ENCODE peak calls at places on chromosome 2, in six cellular contexts. Y is cardiac fibroblast; W is NB4; J is CD8-positive, alpha-beta T cell; N is upper lobe of right lung; B is fibroblast of lung. K is an unnamed sample.

GRCh38 chr2:183348492-183348891 is 224.2 kb downstream of the NUP35 start:
- DNase-seq in B (no peak), W (no peak), Y (no peak), J (no peak), N (no peak), K (no peak)

GRCh38 chr2:56232912-56233311 is 49.1 kb downstream of the CCDC85A start:
- DNase-seq in B (no peak), J (no peak), N (no peak), W (no peak), Y (no peak), K (no peak)

GRCh38 chr2:66030553-66030952 is 404.4 kb upstream of the MEIS1 start:
- DNase-seq in B (no peak), N (no peak), W (no peak), Y (no peak), J (no peak), K (no peak)

GRCh38 chr2:625415-626135 is 51.6 kb downstream of the TMEM18 start:
- DNase-seq in B (no peak), W (no peak), Y (no peak), N (no peak), J (no peak), K (no peak)

GRCh38 chr2:207683879-207684627 is 27.4 kb upstream of the CCNYL1 start:
- DNase-seq in J (no peak), N (no peak), W (peak), Y (peak), B (peak), K (peak)

GRCh38 chr2:156896294-156896693 is 361.2 kb upstream of the GALNT5 start:
- DNase-seq in Y (peak), B (peak), N (no peak), J (no peak), W (peak), K (no peak)

GRCh38 chr2:60354713-60355112 is 198.7 kb downstream of the BCL11A start:
- DNase-seq in J (no peak), Y (no peak), N (no peak), B (no peak), W (no peak), K (no peak)

GRCh38 chr2:218783612-218784169 is 1.7 kb downstream of the CYP27A1 start:
- DNase-seq in Y (no peak), W (no peak), B (no peak), J (no peak), N (peak), K (no peak)

GRCh38 chr2:1588051-1588993 is 156.0 kb downstream of the PXDN start:
- DNase-seq in W (no peak), B (no peak), J (no peak), Y (no peak), N (peak), K (no peak)

GRCh38 chr2:191696001-191696400 is 18.1 kb downstream of the NABP1 start:
- DNase-seq in B (peak), J (no peak), N (no peak), W (no peak), Y (peak), K (peak)

GRCh38 chr2:127140543-127140942 is 33.6 kb upstream of the BIN1 start:
- DNase-seq in B (no peak), Y (no peak), J (no peak), N (no peak), W (no peak), K (no peak)

GRCh38 chr2:152509772-152510491 is 175.0 kb downstream of the FMNL2 start:
- DNase-seq in Y (no peak), N (no peak), J (no peak), B (no peak), W (no peak), K (no peak)

GRCh38 chr2:30195011-30195410 is 36.3 kb upstream of the LBH start:
- DNase-seq in W (no peak), N (no peak), B (no peak), J (no peak), Y (no peak), K (no peak)

GRCh38 chr2:120873958-120874357 is 138.3 kb downstream of the GLI2 start:
- DNase-seq in W (no peak), N (no peak), Y (no peak), B (no peak), J (no peak), K (no peak)

GRCh38 chr2:27150639-27151230 is 1.9 kb downstream of the TCF23 start:
- DNase-seq in Y (no peak), J (no peak), N (no peak), W (no peak), B (no peak), K (no peak)

GRCh38 chr2:179376881-179377280 is 112.2 kb upstream of the SESTD1 start:
- DNase-seq in Y (peak), J (no peak), W (no peak), N (no peak), B (peak), K (peak)

GRCh38 chr2:234451852-234452625 is 44.8 kb downstream of the ARL4C start:
- DNase-seq in N (no peak), W (no peak), Y (peak), J (no peak), B (peak), K (peak)

GRCh38 chr2:150470435-150470834 is 17.0 kb downstream of the RND3 start:
- DNase-seq in J (no peak), Y (peak), B (no peak), W (no peak), N (no peak), K (no peak)

GRCh38 chr2:221518201-221518936 is 53.7 kb downstream of the EPHA4 start:
- DNase-seq in W (no peak), B (peak), Y (no peak), J (peak), N (no peak), K (no peak)

GRCh38 chr2:121147766-121148165 is 137.2 kb downstream of the TFCP2L1 start:
- DNase-seq in B (peak), J (no peak), Y (no peak), W (no peak), N (no peak), K (no peak)

GRCh38 chr2:25380586-25381360 is 39.0 kb upstream of the DNMT3A start:
- DNase-seq in B (no peak), W (no peak), Y (no peak), N (peak), J (no peak), K (no peak)

GRCh38 chr2:233761040-233761769 is 1.1 kb downstream of the UGT1A1 start:
- DNase-seq in Y (no peak), N (no peak), J (no peak), B (peak), W (no peak), K (no peak)

GRCh38 chr2:54859997-54860701 is 136.7 kb downstream of the EML6 start:
- DNase-seq in J (no peak), W (peak), Y (peak), N (no peak), B (peak), K (peak)

GRCh38 chr2:63050186-63050915 is at the start of gene OTX1:
- DNase-seq in N (peak), B (peak), W (peak), J (no peak), Y (peak), K (no peak)

GRCh38 chr2:233686967-233687366 is 5.3 kb downstream of the UGT1A7 start:
- DNase-seq in B (peak), N (no peak), W (peak), J (no peak), Y (no peak), K (no peak)

GRCh38 chr2:101361519-101361918 is 25.8 kb downstream of the CREG2 start:
- DNase-seq in N (no peak), B (no peak), Y (no peak), J (no peak), W (no peak), K (no peak)

GRCh38 chr2:159292157-159292556 is 5.7 kb upstream of the WDSUB1 start:
- DNase-seq in W (peak), Y (no peak), N (no peak), J (no peak), B (no peak), K (no peak)

GRCh38 chr2:207370646-207371045 is 159.1 kb upstream of the CREB1 start:
- DNase-seq in Y (no peak), W (no peak), B (no peak), J (no peak), N (no peak), K (no peak)

GRCh38 chr2:6676245-6676644 is 189.5 kb downstream of the CMPK2 start:
- DNase-seq in Y (no peak), B (peak), W (no peak), J (no peak), N (no peak), K (no peak)

GRCh38 chr2:7788736-7789135 is 871.5 kb downstream of the RNF144A start:
- DNase-seq in B (peak), W (no peak), Y (no peak), N (no peak), J (no peak), K (no peak)

GRCh38 chr2:223865124-223865523 is 27.7 kb upstream of the AP1S3 start:
- DNase-seq in W (no peak), B (no peak), Y (no peak), J (no peak), N (no peak), K (no peak)

GRCh38 chr2:139411236-139411635 is 631.0 kb upstream of the NXPH2 start:
- DNase-seq in J (no peak), Y (no peak), B (no peak), W (peak), N (no peak), K (no peak)

GRCh38 chr2:177262137-177262536 is 2.4 kb downstream of the NFE2L2 start:
- DNase-seq in N (no peak), Y (no peak), W (no peak), J (no peak), B (no peak), K (no peak)
- H3K4me3 ChIP-seq in N (peak), Y (peak), W (peak), J (peak), B (peak), K (peak)

GRCh38 chr2:105782123-105782522 is 37.4 kb downstream of the NCK2 start:
- DNase-seq in Y (no peak), N (no peak), W (peak), B (no peak), J (peak), K (no peak)
- TF ChIP-seq CTCF in Y (no peak), N (no peak), W (peak), B (no peak), J (peak), K (no peak)

GRCh38 chr2:172099472-172100079 is 3.1 kb downstream of the DLX2 start:
- DNase-seq in J (no peak), Y (no peak), N (no peak), B (no peak), W (no peak), K (no peak)

GRCh38 chr2:172101707-172102158 is 967 bp downstream of the DLX2 start:
- DNase-seq in Y (no peak), B (no peak), W (peak), J (no peak), N (no peak), K (no peak)

GRCh38 chr2:172101008-172101706 is 1.5 kb downstream of the DLX2 start:
- DNase-seq in N (no peak), W (peak), Y (no peak), B (no peak), J (no peak), K (no peak)

GRCh38 chr2:172098650-172099471 is 3.8 kb downstream of the DLX2 start:
- DNase-seq in W (peak), J (no peak), N (no peak), B (peak), Y (peak), K (no peak)

GRCh38 chr2:172100080-172101007 is 2.4 kb downstream of the DLX2 start:
- DNase-seq in W (peak), N (no peak), Y (no peak), B (no peak), J (no peak), K (no peak)
- H3K4me3 ChIP-seq in W (peak), N (no peak), Y (no peak), B (no peak), J (no peak), K (peak)

GRCh38 chr2:15666776-15667578 is 75.3 kb downstream of the DDX1 start:
- DNase-seq in W (no peak), N (no peak), Y (no peak), B (no peak), J (no peak), K (no peak)

GRCh38 chr2:15664273-15665066 is 72.8 kb downstream of the DDX1 start:
- DNase-seq in J (no peak), B (no peak), N (no peak), W (no peak), Y (no peak), K (no peak)

GRCh38 chr2:15665943-15666460 is 74.3 kb downstream of the DDX1 start:
- DNase-seq in Y (no peak), N (no peak), B (no peak), W (no peak), J (no peak), K (no peak)

GRCh38 chr2:15663802-15664201 is 72.1 kb downstream of the DDX1 start:
- DNase-seq in N (no peak), W (no peak), B (no peak), Y (no peak), J (no peak), K (no peak)

DNA sequence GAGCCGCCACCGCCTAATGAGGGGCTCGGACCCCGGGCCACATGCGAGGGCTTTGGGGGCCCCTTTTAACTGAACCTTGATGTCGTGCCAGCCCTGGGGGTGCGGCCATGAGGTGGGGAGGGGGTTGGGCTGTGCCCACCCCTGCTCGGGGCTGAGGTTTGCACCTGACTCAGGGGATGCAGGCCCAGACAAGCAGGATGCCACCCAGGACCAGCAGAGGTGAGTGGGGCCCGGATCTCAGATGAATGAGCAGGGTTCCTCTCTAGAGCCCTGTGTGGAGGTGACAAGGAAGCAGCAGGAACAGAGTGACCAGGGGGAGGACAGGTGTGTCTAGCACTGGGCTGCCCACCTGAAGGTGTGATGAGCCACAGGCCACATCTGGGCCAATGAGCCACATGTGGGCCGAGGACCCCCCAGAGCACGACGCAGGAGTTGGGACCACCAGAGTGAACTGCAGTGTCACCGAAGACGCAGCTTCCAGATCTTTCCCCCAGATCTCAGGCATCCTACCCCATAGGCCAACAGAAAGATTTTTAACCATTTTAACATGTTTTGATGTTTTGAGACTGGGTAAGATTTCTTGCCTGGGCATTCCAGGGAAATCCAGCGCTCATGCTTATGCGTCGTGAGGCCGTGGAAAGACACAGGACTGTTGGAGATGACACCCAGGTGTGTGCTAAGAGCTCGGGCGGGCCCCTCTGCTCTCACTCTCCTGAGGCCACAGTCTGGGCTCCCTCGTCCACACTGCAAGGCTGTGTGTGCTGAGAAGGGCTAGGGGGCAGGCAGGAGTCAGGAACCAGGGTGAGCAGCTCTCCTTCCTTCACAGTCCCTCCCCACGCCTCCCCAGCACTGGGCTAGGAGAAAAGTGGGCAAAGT is 73.6 kb downstream of the DDX1 start:
- DNase-seq in J (no peak), W (no peak), Y (no peak), B (no peak), N (no peak), K (no peak)
- TF ChIP-seq CTCF in J (no peak), W (no peak), Y (no peak), B (no peak), N (no peak), K (no peak)

GRCh38 chr2:110675679-110676078 is 2.2 kb downstream of the BUB1 start:
- DNase-seq in B (no peak), W (no peak), N (no peak), Y (no peak), J (no peak), K (no peak)
- H3K4me3 ChIP-seq in B (no peak), W (peak), N (no peak), Y (no peak), J (no peak), K (no peak)

GRCh38 chr2:72859831-72860262 is 27.4 kb upstream of the SPR start:
- DNase-seq in W (peak), J (peak), N (no peak), B (peak), Y (peak), K (no peak)
- TF ChIP-seq CTCF in W (peak), J (peak), N (peak), B (peak), Y (peak), K (peak)

DNA sequence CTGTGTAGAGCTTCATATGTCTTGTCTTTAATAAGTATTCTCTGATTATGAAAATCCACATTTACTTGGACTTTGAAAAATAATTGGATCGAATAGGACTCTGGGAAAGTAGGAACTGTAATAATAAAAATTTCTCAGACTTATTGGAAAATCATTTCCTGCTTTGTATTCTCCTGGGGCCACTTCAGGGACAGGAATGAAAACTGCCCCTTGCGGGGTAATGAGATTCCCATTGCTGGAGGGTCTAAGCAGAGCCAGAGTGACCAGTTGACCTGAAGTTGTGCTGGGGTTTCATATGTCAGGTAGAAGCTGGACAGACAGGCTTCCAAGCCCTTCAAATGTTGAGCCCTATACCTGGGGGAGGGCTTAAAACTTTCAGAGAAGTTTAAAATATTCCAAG is 268.5 kb upstream of the ATP5MC3 start:
- DNase-seq in Y (no peak), B (no peak), J (no peak), W (no peak), N (no peak), K (no peak)
- H3K4me3 ChIP-seq in Y (no peak), B (no peak), J (no peak), W (no peak), N (no peak), K (no peak)

DNA sequence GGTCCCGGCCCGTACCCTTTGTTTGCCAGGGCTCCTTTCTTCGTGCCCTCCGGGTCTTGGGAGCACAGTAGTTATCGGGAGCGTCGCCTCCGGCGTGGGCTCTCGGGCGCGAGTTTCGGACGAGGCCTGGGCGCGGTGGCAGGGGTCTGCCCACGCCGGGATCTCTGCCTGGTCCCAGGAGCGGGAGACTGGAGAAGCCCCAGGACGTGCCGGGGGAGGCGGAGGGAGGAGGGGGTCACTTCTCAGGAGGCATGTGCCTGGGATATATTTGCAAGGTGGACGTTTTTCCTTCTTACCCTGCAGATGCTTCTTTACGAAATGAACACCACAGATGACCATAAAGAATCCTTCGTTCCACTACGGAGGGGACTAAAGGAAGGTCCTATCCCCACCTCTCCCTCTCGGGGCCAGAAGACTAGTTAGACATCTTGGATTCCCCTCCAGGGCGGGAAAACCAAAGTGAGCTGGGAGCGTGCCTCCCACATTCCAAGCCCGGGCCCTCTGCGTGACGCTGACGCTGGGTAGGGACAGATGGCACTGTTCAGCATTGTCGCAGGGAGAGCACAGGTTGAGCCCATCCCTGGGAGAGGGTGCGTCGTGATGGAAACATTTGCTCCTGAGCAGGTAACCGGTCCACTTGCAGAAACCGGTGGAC is 483 bp upstream of the FHL2 start:
- DNase-seq in B (no peak), Y (no peak), J (no peak), N (no peak), W (no peak), K (no peak)
- TF ChIP-seq CTCF in B (no peak), Y (no peak), J (no peak), N (no peak), W (no peak), K (no peak)

GRCh38 chr2:18272148-18272494 is 288.3 kb downstream of the RDH14 start:
- DNase-seq in N (no peak), W (no peak), Y (no peak), J (no peak), B (no peak), K (no peak)

GRCh38 chr2:18273205-18273604 is 287.2 kb downstream of the RDH14 start:
- DNase-seq in Y (no peak), N (no peak), W (no peak), J (no peak), B (no peak), K (no peak)

GRCh38 chr2:18268400-18268799 is 292.1 kb downstream of the RDH14 start:
- DNase-seq in Y (peak), W (no peak), J (no peak), B (peak), N (no peak), K (no peak)

GRCh38 chr2:18267501-18267900 is 293.0 kb downstream of the RDH14 start:
- DNase-seq in J (no peak), B (peak), N (no peak), W (no peak), Y (no peak), K (no peak)

GRCh38 chr2:18271370-18272147 is 288.9 kb downstream of the RDH14 start:
- DNase-seq in N (peak), B (no peak), J (no peak), Y (no peak), W (no peak), K (no peak)
- H3K4me3 ChIP-seq in N (no peak), B (no peak), J (no peak), Y (no peak), W (no peak), K (no peak)

GRCh38 chr2:174979996-174980395 is 25.2 kb downstream of the CHN1 start:
- DNase-seq in N (no peak), B (no peak), J (no peak), W (no peak), Y (no peak), K (no peak)

GRCh38 chr2:174984561-174984960 is 20.6 kb downstream of the CHN1 start:
- DNase-seq in Y (no peak), B (no peak), N (no peak), W (no peak), J (no peak), K (no peak)

GRCh38 chr2:174981336-174981735 is 23.8 kb downstream of the CHN1 start:
- DNase-seq in B (no peak), W (no peak), N (no peak), J (no peak), Y (no peak), K (no peak)

DNA sequence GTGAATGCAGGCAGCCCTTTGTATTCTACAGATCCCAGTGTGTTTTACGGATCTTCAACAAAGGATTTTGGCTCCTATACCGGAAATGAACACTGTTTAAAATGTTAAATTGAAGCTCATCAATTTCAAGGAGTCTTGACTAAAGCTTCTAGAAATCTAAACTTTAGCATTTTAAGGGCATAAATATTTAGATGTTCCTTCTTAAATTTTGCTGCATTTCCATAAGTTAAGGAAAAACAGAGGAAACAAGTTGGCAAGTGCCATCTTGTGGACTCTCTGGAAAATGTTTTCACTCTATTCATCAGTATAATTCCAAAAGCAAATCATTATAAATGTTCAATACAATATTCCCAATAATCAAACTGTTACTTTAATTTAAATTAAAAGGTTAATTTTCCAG is 19.6 kb downstream of the CHN1 start:
- DNase-seq in J (no peak), W (peak), N (no peak), Y (peak), B (peak), K (no peak)
- TF ChIP-seq CTCF in J (no peak), W (peak), N (peak), Y (peak), B (peak), K (peak)

K was measured in BJ.